ENCODE peak calls at places on chromosomes 1 and 21, in seven cellular contexts. H is neural crest cell, S is MM.1S, K is foreskin fibroblast, L is psoas muscle, Y is hepatocyte, Z is nephron progenitor cell. T is an unnamed sample.

GRCh38 chr21:44475266-44475665 is 20.0 kb downstream of the LRRC3 start:
- DNase-seq in Z (no peak), Y (no peak), L (no peak), S (no peak), H (no peak), K (no peak), T (no peak)

GRCh38 chr1:19435181-19435580 is 50.2 kb downstream of the CAPZB start:
- DNase-seq in K (peak), L (no peak), H (no peak), S (no peak), Y (peak), Z (no peak), T (no peak)

GRCh38 chr1:210438928-210439841 is 110.5 kb downstream of the HHAT start:
- DNase-seq in S (no peak), L (no peak), K (peak), Y (no peak), H (no peak), Z (no peak), T (no peak)

GRCh38 chr21:41993744-41994143 is 16.4 kb downstream of the ZBTB21 start:
- DNase-seq in L (no peak), Z (no peak), K (peak), H (no peak), Y (no peak), S (no peak), T (no peak)

GRCh38 chr1:10773851-10774614 is 22.4 kb downstream of the CASZ1 start:
- DNase-seq in Z (no peak), H (no peak), K (no peak), L (peak), S (no peak), Y (no peak), T (no peak)

GRCh38 chr1:206035027-206035426 is 11.3 kb upstream of the CTSE start:
- DNase-seq in Y (no peak), K (no peak), L (no peak), H (no peak), Z (no peak), S (peak), T (no peak)

GRCh38 chr1:240343966-240344365 is 252.3 kb downstream of the FMN2 start:
- DNase-seq in K (no peak), S (no peak), Y (no peak), L (no peak), H (no peak), Z (no peak), T (no peak)

GRCh38 chr21:34704119-34704518 is 35.3 kb downstream of the CLIC6 start:
- DNase-seq in Z (no peak), S (no peak), L (no peak), H (no peak), Y (no peak), K (peak), T (no peak)

GRCh38 chr1:237705462-237705861 is 185.3 kb downstream of the ZP4 start:
- DNase-seq in H (no peak), Y (no peak), Z (no peak), L (no peak), S (no peak), K (no peak), T (no peak)

GRCh38 chr1:165228676-165229075 is 127.8 kb downstream of the LMX1A start:
- DNase-seq in S (peak), Z (peak), K (no peak), L (no peak), H (no peak), Y (peak), T (no peak)

GRCh38 chr1:236426215-236426614 is 32.1 kb downstream of the EDARADD start:
- DNase-seq in K (no peak), S (no peak), Y (no peak), Z (no peak), L (no peak), H (no peak), T (no peak)

GRCh38 chr1:54300395-54300794 is 100.4 kb downstream of the MRPL37 start:
- DNase-seq in S (no peak), L (no peak), K (no peak), H (no peak), Z (no peak), Y (no peak), T (no peak)

GRCh38 chr1:201584510-201584991 is 45.6 kb downstream of the NAV1 start:
- DNase-seq in H (no peak), S (no peak), L (peak), Z (no peak), Y (peak), K (peak), T (no peak)

GRCh38 chr1:79745928-79746327 is 739.4 kb upstream of the ADGRL4 start:
- DNase-seq in K (no peak), Y (no peak), Z (no peak), L (no peak), S (no peak), H (no peak), T (no peak)

GRCh38 chr1:236808005-236808404 is 12.9 kb downstream of the MTR start:
- DNase-seq in Z (no peak), K (no peak), H (no peak), L (no peak), S (no peak), Y (no peak), T (no peak)

GRCh38 chr1:67383999-67384638 is 46.1 kb downstream of the SERBP1 start:
- DNase-seq in S (no peak), Z (no peak), L (no peak), K (no peak), H (no peak), Y (no peak), T (no peak)

GRCh38 chr1:92817986-92818764 is 13.7 kb upstream of the RPL5 start:
- DNase-seq in K (no peak), H (no peak), Z (no peak), Y (peak), L (no peak), S (peak), T (no peak)
- TF ChIP-seq CTCF in K (peak), H (peak), Z (peak), Y (peak), L (peak), S (peak), T (peak)

GRCh38 chr1:46340404-46341221 is at the start of gene NSUN4:
- DNase-seq in K (peak), H (peak), Y (peak), Z (peak), S (peak), L (peak), T (peak)
- TF ChIP-seq CTCF in K (peak), H (peak), Y (peak), Z (peak), S (peak), L (peak), T (peak)

DNA sequence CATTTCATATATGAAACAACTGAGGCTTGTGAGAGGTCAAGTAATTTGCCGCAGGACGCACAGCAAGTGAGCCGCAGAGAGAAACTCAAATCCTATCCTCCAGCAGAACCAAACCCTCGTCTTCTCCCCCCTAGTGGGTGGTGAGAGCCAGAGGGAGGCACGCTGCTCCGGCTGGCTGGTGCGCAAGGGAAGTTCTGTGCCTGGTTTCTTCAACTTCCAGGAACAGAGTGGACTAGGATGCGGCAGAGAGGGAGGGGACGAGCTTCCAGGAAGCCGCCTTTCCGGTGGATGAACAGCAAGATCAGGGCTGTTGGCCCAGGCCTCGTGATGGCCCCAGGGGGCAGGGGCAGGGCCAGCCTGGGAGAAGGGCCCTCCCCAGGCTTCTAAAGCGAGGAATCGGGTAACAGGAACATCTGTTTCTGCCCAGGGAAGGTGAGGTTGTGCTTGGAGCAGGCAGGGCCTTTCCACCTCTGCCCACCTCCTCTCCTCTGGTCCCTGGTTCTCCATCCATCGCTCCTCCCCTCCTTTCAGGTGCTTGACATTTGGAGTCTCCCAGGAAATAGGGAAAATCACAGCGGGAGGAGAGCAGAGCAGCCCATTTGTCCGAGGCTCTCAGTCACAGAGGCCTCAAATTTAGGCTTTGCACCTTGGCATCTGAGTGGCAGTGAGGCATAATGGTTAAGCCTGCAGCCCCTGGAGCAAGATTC is 16.8 kb upstream of the PDIK1L start:
- DNase-seq in S (no peak), K (no peak), H (peak), L (peak), Z (peak), Y (peak), T (no peak)
- TF ChIP-seq CTCF in S (no peak), K (peak), H (peak), L (peak), Z (no peak), Y (no peak), T (peak)

GRCh38 chr1:2874207-2875165 is 73.0 kb upstream of the TTC34 start:
- DNase-seq in L (no peak), S (no peak), Z (no peak), K (no peak), H (no peak), Y (no peak), T (no peak)

GRCh38 chr1:2877391-2877790 is 75.9 kb upstream of the TTC34 start:
- DNase-seq in S (no peak), L (no peak), Y (no peak), H (no peak), Z (no peak), K (no peak), T (no peak)

GRCh38 chr1:2876846-2877245 is 75.4 kb upstream of the TTC34 start:
- DNase-seq in L (no peak), K (no peak), S (no peak), Z (no peak), H (no peak), Y (no peak), T (no peak)

GRCh38 chr1:2878591-2878990 is 77.1 kb upstream of the TTC34 start:
- DNase-seq in Y (no peak), H (no peak), L (no peak), K (no peak), Z (no peak), S (no peak), T (no peak)

DNA sequence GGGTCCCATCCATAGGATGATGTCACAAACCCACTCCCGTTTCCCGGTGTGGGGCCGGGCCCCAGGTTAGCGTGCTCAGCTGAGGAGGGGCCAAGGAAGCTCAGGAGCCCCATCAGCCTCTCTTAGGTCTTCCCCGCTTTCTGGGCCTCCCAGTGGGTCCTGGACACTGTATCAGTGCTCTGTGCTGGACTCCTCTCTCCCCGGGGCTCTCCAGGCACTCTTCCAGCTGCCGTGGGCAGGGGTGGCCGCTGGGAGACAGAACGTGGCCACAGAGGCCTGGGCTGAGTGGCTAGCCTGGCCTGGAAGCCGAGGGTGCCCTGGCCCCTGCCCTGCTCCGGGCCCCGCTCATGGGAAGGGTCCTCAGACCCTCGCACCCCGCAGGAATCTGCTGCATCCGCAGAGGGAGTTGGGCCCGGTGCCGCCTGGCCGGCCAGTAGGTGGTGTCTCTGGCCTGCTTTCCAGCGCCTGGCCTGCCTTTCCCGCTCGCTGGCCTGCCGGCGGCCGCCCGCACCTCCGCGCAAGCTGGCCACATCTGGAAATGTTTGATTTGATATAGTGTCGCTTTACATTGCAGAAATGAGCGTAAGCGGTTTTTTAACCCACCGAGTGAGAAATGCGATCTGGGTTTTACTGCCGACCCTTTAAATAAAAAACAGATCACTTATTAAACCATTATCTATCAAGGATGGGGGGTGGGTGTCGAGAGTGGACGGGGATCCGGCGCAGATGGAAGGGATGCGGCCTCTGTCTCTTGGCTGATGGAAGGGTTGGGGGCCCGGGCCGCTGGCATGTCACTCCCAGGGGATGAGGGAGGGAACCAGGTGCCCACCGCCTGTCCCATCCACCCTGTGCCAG is 74.4 kb upstream of the TTC34 start:
- DNase-seq in H (no peak), S (no peak), K (no peak), Y (no peak), Z (peak), L (no peak), T (no peak)
- TF ChIP-seq CTCF in H (no peak), S (no peak), K (no peak), Y (no peak), Z (no peak), L (peak), T (no peak)

GRCh38 chr1:214823311-214824117 is 220.5 kb downstream of the CENPF start:
- DNase-seq in H (no peak), Y (no peak), Z (no peak), K (no peak), S (no peak), L (no peak), T (no peak)
- TF ChIP-seq CTCF in H (no peak), Y (no peak), Z (no peak), K (no peak), S (no peak), L (no peak), T (peak)

DNA sequence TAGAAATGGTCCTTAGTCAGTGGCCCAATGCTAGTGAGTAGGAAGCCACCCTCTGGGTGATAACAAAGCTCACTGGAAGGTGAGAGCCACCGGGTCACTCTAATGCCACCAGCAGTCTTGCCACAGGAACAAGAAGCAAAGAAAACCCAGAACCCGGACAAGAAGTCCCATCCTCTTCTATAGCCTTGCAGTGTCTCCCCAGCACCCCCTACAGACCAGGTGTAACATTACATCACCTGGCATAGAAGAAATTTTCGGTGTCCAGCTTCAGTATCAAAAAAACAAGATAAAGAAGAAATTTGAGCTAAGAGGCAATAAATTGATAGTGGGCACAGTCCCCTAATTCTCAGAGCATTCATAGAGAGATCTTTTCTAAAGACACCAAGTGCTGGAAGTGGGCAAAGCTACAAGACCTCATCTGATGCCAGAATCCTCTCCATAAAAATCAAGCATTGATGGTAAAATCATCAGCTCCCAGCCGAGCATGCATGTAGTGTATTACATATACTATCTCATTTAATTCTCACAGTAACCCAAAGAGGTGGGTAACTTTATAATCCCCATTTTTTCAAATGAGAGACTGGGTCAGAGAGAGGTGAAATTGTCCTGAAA is 491.0 kb downstream of the MATN1 start:
- DNase-seq in Y (peak), S (peak), L (no peak), K (no peak), H (no peak), Z (no peak), T (no peak)
- TF ChIP-seq CTCF in Y (peak), S (peak), L (peak), K (peak), H (peak), Z (peak), T (peak)

GRCh38 chr1:34685225-34685624 is 69.6 kb upstream of the GJB5 start:
- DNase-seq in K (no peak), H (no peak), Z (no peak), L (no peak), Y (peak), S (no peak), T (no peak)

GRCh38 chr1:34684246-34684645 is 70.6 kb upstream of the GJB5 start:
- DNase-seq in Y (peak), Z (no peak), S (no peak), L (no peak), K (no peak), H (no peak), T (no peak)

GRCh38 chr1:34683616-34684015 is 71.2 kb upstream of the GJB5 start:
- DNase-seq in S (no peak), H (no peak), Y (no peak), Z (no peak), L (no peak), K (no peak), T (no peak)

GRCh38 chr1:34682452-34683223 is 72.2 kb upstream of the GJB5 start:
- DNase-seq in L (no peak), Z (no peak), S (no peak), Y (peak), H (no peak), K (no peak), T (no peak)

DNA sequence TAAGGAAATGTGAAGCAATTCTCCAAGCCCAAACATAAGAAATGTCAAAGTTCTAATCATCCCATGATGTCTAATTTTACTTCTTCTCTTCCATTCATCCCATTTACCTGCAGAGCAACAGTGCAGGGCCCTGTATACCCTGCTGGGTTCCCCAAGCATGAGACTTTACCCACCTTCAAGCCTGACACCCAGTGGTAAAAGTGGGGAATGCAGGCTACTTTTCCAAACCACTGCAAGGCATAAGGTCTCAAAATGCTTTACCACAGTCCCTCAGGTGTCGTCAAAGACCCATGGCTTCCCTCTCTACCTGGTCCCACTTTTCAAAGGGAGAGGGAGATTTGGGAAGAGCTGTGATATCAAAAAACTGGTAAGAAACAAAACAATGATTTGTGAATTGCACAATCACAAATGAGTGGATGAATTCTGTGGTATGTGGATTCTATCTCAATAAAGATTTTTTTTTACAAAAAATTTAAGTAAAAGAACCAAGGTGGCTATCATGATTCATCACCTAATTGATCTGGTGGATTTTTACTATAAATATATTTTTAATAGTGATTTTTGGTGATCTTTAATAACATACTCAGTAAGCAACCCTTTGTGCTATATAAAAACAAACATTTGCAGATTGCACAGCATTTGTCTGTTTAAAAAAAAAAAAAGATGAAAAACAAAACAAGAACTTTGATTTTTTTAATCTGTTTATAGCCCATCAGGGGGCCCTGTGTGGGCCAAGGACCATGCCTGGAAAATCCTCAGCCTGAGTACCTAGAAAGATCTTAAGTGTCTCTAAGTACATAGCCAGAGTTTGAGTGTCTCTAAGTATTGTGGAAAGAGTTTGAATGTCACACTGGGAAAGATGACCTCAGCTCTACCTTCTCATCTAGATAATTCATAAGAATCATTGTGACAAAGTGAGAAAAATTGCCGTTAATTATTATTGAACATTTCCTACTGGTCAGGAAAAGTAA is 73.1 kb upstream of the GJB5 start:
- DNase-seq in Y (peak), S (peak), L (no peak), Z (peak), H (peak), K (peak), T (peak)
- TF ChIP-seq CTCF in Y (peak), S (peak), L (peak), Z (peak), H (peak), K (peak), T (peak)

GRCh38 chr21:25871566-25871965 is 136.8 kb downstream of the GABPA start:
- DNase-seq in Z (no peak), K (no peak), S (no peak), L (no peak), Y (no peak), H (no peak), T (no peak)
- TF ChIP-seq CTCF in Z (no peak), K (no peak), S (peak), L (no peak), Y (no peak), H (peak), T (no peak)

GRCh38 chr1:85047144-85047471 is 1.2 kb downstream of the MCOLN3 start:
- DNase-seq in Y (no peak), H (no peak), Z (peak), K (no peak), S (no peak), L (no peak), T (no peak)

GRCh38 chr1:85047472-85048295 is 616 bp downstream of the MCOLN3 start:
- DNase-seq in S (no peak), H (peak), Y (peak), K (no peak), Z (peak), L (peak), T (peak)

GRCh38 chr1:85054664-85055063 is 6.4 kb upstream of the MCOLN3 start:
- DNase-seq in S (no peak), H (no peak), K (no peak), Y (no peak), L (no peak), Z (no peak), T (no peak)

GRCh38 chr1:85048296-85049064 is at the start of gene MCOLN3:
- DNase-seq in L (peak), S (peak), K (no peak), H (peak), Z (peak), Y (peak), T (peak)

GRCh38 chr1:85049735-85050166 is 1.5 kb upstream of the MCOLN3 start:
- DNase-seq in L (no peak), Y (no peak), K (no peak), S (no peak), H (no peak), Z (peak), T (no peak)
- TF ChIP-seq CTCF in L (no peak), Y (no peak), K (no peak), S (no peak), H (no peak), Z (no peak), T (no peak)

T was measured in progenitor cell of endocrine pancreas.